ENCODE peak calls at places on chromosomes 12 and 14, in eight cellular contexts. A is T47D; X is stimulated activated CD4-positive, alpha-beta T cell treated with anti-CD3 and anti-CD28 coated beads, Interleukin-4, amount 100 ng/mL, for 1 hour; V is lung microvascular endothelial cell; E is head of caudate nucleus; W is iris pigment epithelial cell; M is CD8-positive, alpha-beta T cell; K is sciatic nerve. B is an unnamed sample.

GRCh38 chr14:106417224-106418049 is 891.1 kb downstream of the TMEM121 start:
- DNase-seq in M (peak), V (peak), E (peak), K (peak), X (peak), W (peak), A (peak), B (no peak)

GRCh38 chr12:83075471-83075870 is 388.8 kb downstream of the TMTC2 start:
- DNase-seq in V (no peak), K (no peak), A (no peak), M (no peak), W (no peak), X (no peak), E (no peak), B (no peak)

GRCh38 chr12:52446346-52447045 is 5.5 kb downstream of the KRT6B start:
- DNase-seq in V (no peak), X (no peak), K (no peak), M (no peak), A (no peak), W (no peak), E (no peak), B (no peak)

GRCh38 chr12:13178568-13179158 is 17.9 kb upstream of the EMP1 start:
- DNase-seq in X (no peak), A (no peak), K (no peak), M (no peak), W (no peak), E (no peak), V (no peak), B (no peak)

GRCh38 chr14:76473381-76474263 is 97.7 kb downstream of the ESRRB start:
- DNase-seq in A (no peak), V (peak), W (peak), E (no peak), X (no peak), M (no peak), K (no peak), B (no peak)

GRCh38 chr14:95562892-95563685 is 28.2 kb downstream of the GLRX5 start:
- DNase-seq in K (no peak), W (peak), X (no peak), V (no peak), M (no peak), E (no peak), A (peak), B (no peak)

GRCh38 chr12:6452908-6453630 is 1.2 kb downstream of the TAPBPL start:
- DNase-seq in K (no peak), A (no peak), X (no peak), W (no peak), E (no peak), M (no peak), V (peak), B (no peak)

GRCh38 chr14:103384450-103385152 is 614 bp upstream of the MARK3 start:
- DNase-seq in K (no peak), M (no peak), E (no peak), V (no peak), X (no peak), A (no peak), W (no peak), B (no peak)

B was measured in dorsolateral prefrontal cortex.